ENCODE peak calls at places on chromosomes 2 and 18, in six cellular contexts. V is trophoblast cell, E is fibroblast of lung, G is endothelial cell of umbilical vein, J is HepG2, Q is neural progenitor cell. R is an unnamed sample. For H3K79me2, the result is how much of the 10 kb centered on the place peaks cover.

GRCh38 chr2:120350801-120351324 is 4.9 kb downstream of the INHBB start:
- DNase-seq in E (no peak), G (no peak), V (peak), Q (no peak), J (no peak), R (no peak)

GRCh38 chr2:152730591-152731333 is 12.3 kb downstream of the ARL6IP6 start:
- DNase-seq in G (no peak), V (peak), E (peak), J (no peak), Q (no peak), R (peak)

GRCh38 chr2:124034265-124034664 is 9.2 kb downstream of the CNTNAP5 start:
- DNase-seq in E (no peak), J (no peak), Q (no peak), G (no peak), V (no peak), R (peak)

GRCh38 chr2:200298015-200298414 is 8.5 kb upstream of the SPATS2L start:
- DNase-seq in E (no peak), V (no peak), G (no peak), J (no peak), Q (no peak), R (no peak)

GRCh38 chr2:41947701-41948396 is 100.0 kb upstream of the PKDCC start:
- DNase-seq in V (no peak), Q (peak), G (no peak), J (no peak), E (no peak), R (no peak)

GRCh38 chr18:79599503-79599931 is 80.1 kb upstream of the CTDP1 start:
- DNase-seq in V (no peak), J (no peak), Q (no peak), G (no peak), E (peak), R (peak)

GRCh38 chr18:22983175-22983574 is 50.0 kb downstream of the RBBP8 start:
- DNase-seq in E (peak), G (peak), J (peak), V (peak), Q (peak), R (peak)

GRCh38 chr2:240993446-240994160 is 4.8 kb upstream of the SNED1 start:
- DNase-seq in V (no peak), E (no peak), J (no peak), G (no peak), Q (no peak), R (no peak)

GRCh38 chr18:51193621-51194287 is 3.7 kb downstream of the MEX3C start:
- DNase-seq in G (peak), Q (no peak), J (no peak), V (peak), E (peak), R (peak)

GRCh38 chr2:107648781-107649413 is 177.8 kb upstream of the RGPD4 start:
- DNase-seq in E (no peak), Q (peak), J (no peak), V (no peak), G (no peak), R (peak)

GRCh38 chr2:9573013-9573708 is 17.5 kb upstream of the ADAM17 start:
- DNase-seq in V (no peak), E (peak), G (no peak), J (no peak), Q (no peak), R (no peak)

GRCh38 chr2:240930631-240931318 is 24.6 kb downstream of the CROCC2 start:
- DNase-seq in V (no peak), E (no peak), J (no peak), G (no peak), Q (no peak), R (no peak)

GRCh38 chr2:143528021-143528420 is 398.8 kb downstream of the ARHGAP15 start:
- DNase-seq in Q (peak), E (no peak), G (no peak), J (no peak), V (no peak), R (no peak)

GRCh38 chr2:191740016-191740419 is 62.1 kb downstream of the NABP1 start:
- DNase-seq in E (no peak), G (no peak), Q (no peak), J (no peak), V (no peak), R (no peak)

GRCh38 chr18:11500153-11501122 is 109.0 kb upstream of the SLC35G4 start:
- DNase-seq in G (peak), E (peak), Q (no peak), J (peak), V (peak), R (peak)

GRCh38 chr2:182631299-182631698 is 84.8 kb upstream of the DNAJC10 start:
- DNase-seq in G (no peak), V (no peak), J (no peak), Q (peak), E (no peak), R (no peak)

GRCh38 chr2:195642677-195643063 is 14.4 kb upstream of the SLC39A10 start:
- DNase-seq in J (no peak), Q (no peak), V (no peak), G (no peak), E (no peak), R (no peak)

GRCh38 chr18:51098082-51098481 is 68.1 kb downstream of the SMAD4 start:
- DNase-seq in G (no peak), V (no peak), J (no peak), Q (no peak), E (no peak), R (no peak)

GRCh38 chr18:77702686-77703085 is 453.0 kb downstream of the GALR1 start:
- DNase-seq in E (peak), J (peak), G (no peak), Q (peak), V (peak), R (peak)

GRCh38 chr2:96760986-96761832 is 507 bp downstream of the CNNM4 start:
- DNase-seq in V (peak), G (peak), J (peak), Q (peak), E (peak), R (peak)

GRCh38 chr18:9707381-9708056 is 582 bp upstream of the RAB31 start:
- DNase-seq in E (peak), J (no peak), G (peak), Q (no peak), V (peak), R (no peak)

GRCh38 chr18:36127866-36128845 is 984 bp downstream of the SLC39A6 start:
- DNase-seq in G (peak), V (peak), J (peak), E (peak), Q (peak), R (peak)

GRCh38 chr2:45888167-45888566 is 236.7 kb downstream of the PRKCE start:
- DNase-seq in E (peak), V (no peak), Q (no peak), G (no peak), J (no peak), R (no peak)

GRCh38 chr2:204900487-204900886 is 355.2 kb downstream of the PARD3B start:
- DNase-seq in G (peak), Q (no peak), E (no peak), J (peak), V (peak), R (no peak)

GRCh38 chr2:100554788-100555407 is 7.9 kb upstream of the PDCL3 start:
- DNase-seq in J (no peak), Q (no peak), E (no peak), V (no peak), G (no peak), R (no peak)

GRCh38 chr2:187566266-187566665 is 12.0 kb upstream of the TFPI start:
- DNase-seq in J (no peak), E (no peak), Q (no peak), G (no peak), V (no peak), R (no peak)

GRCh38 chr18:37242091-37242490 is 323.5 kb downstream of the CELF4 start:
- DNase-seq in V (no peak), Q (no peak), G (no peak), E (no peak), J (no peak), R (no peak)

GRCh38 chr2:8171608-8172007 is 510.2 kb upstream of the ID2 start:
- DNase-seq in V (no peak), E (no peak), G (peak), J (no peak), Q (no peak), R (no peak)

GRCh38 chr2:151339168-151339567 is 18.2 kb upstream of the TNFAIP6 start:
- DNase-seq in V (no peak), Q (peak), E (peak), G (peak), J (no peak), R (no peak)

GRCh38 chr2:105143467-105144127 is 97.9 kb upstream of the GPR45 start:
- DNase-seq in G (no peak), Q (peak), V (no peak), E (no peak), J (no peak), R (no peak)

GRCh38 chr2:102082591-102083586 is 59.7 kb upstream of the IL1R1 start:
- DNase-seq in J (peak), E (peak), Q (no peak), V (peak), G (peak), R (peak)

GRCh38 chr2:57444731-57445414 is 601.7 kb upstream of the VRK2 start:
- DNase-seq in J (no peak), V (peak), E (no peak), Q (no peak), G (no peak), R (no peak)

GRCh38 chr18:74682141-74682997 is 84.7 kb downstream of the ZNF407 start:
- DNase-seq in V (no peak), G (no peak), J (no peak), Q (no peak), E (peak), R (no peak)

GRCh38 chr2:158346041-158346440 is 110.5 kb downstream of the CCDC148 start:
- DNase-seq in E (no peak), V (no peak), Q (no peak), G (no peak), J (no peak), R (no peak)

GRCh38 chr2:182581196-182581935 is 134.7 kb upstream of the DNAJC10 start:
- DNase-seq in Q (no peak), V (peak), G (no peak), E (no peak), J (no peak), R (no peak)

GRCh38 chr18:22466608-22467390 is 49.1 kb upstream of the CTAGE1 start:
- DNase-seq in V (peak), G (peak), E (peak), J (peak), Q (no peak), R (peak)

GRCh38 chr18:50819027-50819726 is 639 bp downstream of the MRO start:
- DNase-seq in E (no peak), J (peak), G (peak), V (peak), Q (peak), R (peak)

GRCh38 chr18:24370120-24370519 is 27.5 kb downstream of the OSBPL1A start:
- DNase-seq in G (no peak), V (no peak), Q (no peak), E (no peak), J (no peak), R (no peak)

GRCh38 chr2:147547425-147547824 is 297.4 kb upstream of the ACVR2A start:
- DNase-seq in V (no peak), J (no peak), E (no peak), G (no peak), Q (no peak), R (no peak)

GRCh38 chr2:3303583-3304406 is 73.8 kb downstream of the EIPR1 start:
- DNase-seq in J (peak), G (peak), Q (peak), V (peak), E (peak), R (peak)
- H3K9ac ChIP-seq in J (peak), G (peak), Q (no peak), V (no peak), E (peak), R (peak)

DNA sequence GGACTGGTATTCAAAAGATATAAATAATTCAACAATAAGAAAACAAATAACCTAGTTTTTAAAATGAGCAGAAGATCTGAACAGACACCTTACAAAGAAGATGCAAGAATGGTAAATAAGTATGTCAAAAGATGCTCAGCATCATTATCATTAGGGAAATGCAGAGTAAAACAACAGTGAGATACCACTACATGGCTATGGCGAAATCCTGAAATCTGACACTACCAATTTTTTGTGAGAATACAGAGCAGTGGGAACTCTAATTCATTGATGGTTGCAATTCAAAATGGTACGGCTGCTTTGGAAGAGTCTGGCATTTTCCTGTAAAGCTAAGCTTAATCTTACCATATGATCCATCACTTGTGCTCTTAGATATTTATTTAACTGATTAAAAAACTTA is 151.8 kb downstream of the UBR3 start:
- DNase-seq in Q (no peak), J (no peak), G (no peak), V (no peak), E (peak), R (no peak)
- H3K79me2 ChIP-seq in Q (under half), J (under half), G (under half), V (under half), E (under half), R (under half)

GRCh38 chr18:49168970-49169619 is 218.3 kb upstream of the SMAD7 start:
- DNase-seq in E (no peak), V (no peak), Q (no peak), J (peak), G (no peak), R (no peak)
- H3K9ac ChIP-seq in E (no peak), V (no peak), Q (no peak), J (no peak), G (no peak), R (no peak)

GRCh38 chr2:106172649-106173048 is 21.5 kb downstream of the UXS1 start:
- DNase-seq in G (no peak), J (no peak), E (no peak), Q (no peak), V (peak), R (no peak)

GRCh38 chr2:106175084-106175850 is 18.8 kb downstream of the UXS1 start:
- DNase-seq in Q (no peak), E (no peak), J (no peak), V (no peak), G (no peak), R (no peak)

GRCh38 chr2:106176446-106177110 is 17.5 kb downstream of the UXS1 start:
- DNase-seq in E (no peak), G (no peak), J (no peak), V (no peak), Q (no peak), R (peak)

GRCh38 chr2:106177581-106177980 is 16.5 kb downstream of the UXS1 start:
- DNase-seq in J (no peak), Q (no peak), V (no peak), G (no peak), E (no peak), R (no peak)

GRCh38 chr2:106174056-106174455 is 20.0 kb downstream of the UXS1 start:
- DNase-seq in E (no peak), Q (no peak), G (no peak), V (no peak), J (no peak), R (no peak)
- H3K79me2 ChIP-seq in E (under half), Q (half or more), G (under half), V (under half), J (under half), R (half or more)

DNA sequence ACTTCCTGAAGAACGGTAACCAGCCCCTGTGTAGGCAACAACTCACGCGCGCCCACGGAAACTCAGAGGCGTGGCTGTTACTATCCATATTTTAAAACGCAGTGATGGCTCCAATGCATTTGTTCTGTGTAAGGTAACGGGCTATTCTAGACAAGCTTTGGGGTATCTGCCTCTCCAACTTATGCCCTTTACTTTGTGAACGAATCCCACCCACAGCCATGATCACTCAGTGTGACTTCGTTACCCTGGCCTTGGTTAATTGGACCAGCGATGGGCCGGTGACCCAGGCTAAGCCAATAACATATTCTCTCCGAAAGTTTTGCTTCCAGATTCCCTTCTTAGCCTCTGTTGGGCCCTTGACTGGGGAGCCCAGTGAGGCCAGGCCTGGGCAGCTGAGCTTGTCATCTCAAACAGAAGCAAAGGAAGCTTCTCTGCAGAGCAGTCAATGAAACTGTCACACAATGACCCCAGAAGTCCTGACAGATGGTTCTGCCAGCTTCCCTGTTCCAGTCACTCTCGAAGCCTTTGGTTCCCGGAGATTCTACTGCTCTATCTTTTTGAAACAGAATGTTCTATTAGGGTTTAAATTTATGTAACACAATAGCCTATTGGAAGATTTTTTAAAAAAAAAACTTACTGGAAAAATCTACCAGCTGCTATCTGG is 30.7 kb upstream of the ROCK2 start:
- DNase-seq in Q (no peak), E (peak), G (no peak), J (no peak), V (no peak), R (no peak)
- H3K9ac ChIP-seq in Q (no peak), E (peak), G (peak), J (peak), V (no peak), R (no peak)